ENCODE peak calls at places on chromosomes 13 and 19, in ten cellular contexts. X is SK-N-DZ; U is fibroblast of pulmonary artery; W is activated CD4-positive, alpha-beta T cell treated with anti-CD3 and anti-CD28 coated beads, Interleukin-2, amount 50 U/mL, for 24 hours; F is COR-L47; T is NCI-H748 treated with DMSO at 0.1 percent for 48 hours; G is colonic mucosa; N is stimulated activated CD4-positive, alpha-beta T cell treated with anti-CD3 and anti-CD28 coated beads, TNF-alpha, amount 100 ng/mL, for 24 hours; C is caudate nucleus; L is HCEC 1CT. B is an unnamed sample.

GRCh38 chr19:45476349-45476717 is 8.5 kb downstream of the FOSB start:
- DNase-seq in W (no peak), F (no peak), X (no peak), T (no peak), N (no peak), U (peak), C (no peak), G (no peak), L (no peak), B (no peak)

GRCh38 chr13:23858586-23858985 is 30.6 kb downstream of the MIPEP start:
- DNase-seq in F (no peak), L (peak), X (no peak), N (no peak), U (no peak), T (no peak), W (no peak), C (no peak), G (no peak), B (no peak)

GRCh38 chr13:67554746-67555452 is 324.8 kb upstream of the PCDH9 start:
- DNase-seq in X (no peak), T (no peak), G (no peak), L (peak), N (no peak), U (no peak), C (no peak), F (no peak), W (no peak), B (no peak)

GRCh38 chr13:40064154-40064713 is 408.8 kb downstream of the COG6 start:
- DNase-seq in N (no peak), W (no peak), L (no peak), C (no peak), U (no peak), F (no peak), T (no peak), G (no peak), X (no peak), B (peak)

GRCh38 chr19:46524272-46524671 is 28.6 kb upstream of the PNMA8B start:
- DNase-seq in W (no peak), T (no peak), F (no peak), L (no peak), G (no peak), N (no peak), C (no peak), X (no peak), U (no peak), B (no peak)

GRCh38 chr13:37106642-37107041 is 1.2 kb upstream of the CSNK1A1L start:
- DNase-seq in X (no peak), W (no peak), G (no peak), C (no peak), N (no peak), U (no peak), F (no peak), T (no peak), L (no peak), B (no peak)

GRCh38 chr19:39684283-39684682 is 20.0 kb upstream of the LGALS14 start:
- DNase-seq in T (no peak), F (no peak), W (no peak), N (no peak), G (no peak), X (no peak), C (no peak), L (peak), U (no peak), B (no peak)

GRCh38 chr13:52599037-52599852 is 43.0 kb upstream of the HNRNPA1L2 start:
- DNase-seq in X (peak), N (no peak), L (peak), T (no peak), C (no peak), G (no peak), U (peak), W (no peak), F (peak), B (no peak)

GRCh38 chr13:110418944-110419343 is 111.9 kb downstream of the COL4A2 start:
- DNase-seq in F (no peak), U (no peak), W (no peak), L (no peak), N (no peak), C (no peak), X (no peak), G (no peak), T (no peak), B (no peak)

GRCh38 chr19:36266375-36266961 is 51.6 kb downstream of the ZNF146 start:
- DNase-seq in L (no peak), G (no peak), U (no peak), F (no peak), N (no peak), C (no peak), T (peak), X (no peak), W (no peak), B (no peak)

GRCh38 chr13:34207872-34208271 is 389.9 kb downstream of the RFC3 start:
- DNase-seq in C (no peak), G (no peak), T (no peak), X (no peak), U (peak), L (no peak), F (no peak), N (no peak), W (no peak), B (no peak)

GRCh38 chr13:30608364-30608763 is 9.4 kb upstream of the USPL1 start:
- DNase-seq in F (no peak), G (no peak), N (no peak), U (peak), L (no peak), X (no peak), T (no peak), W (no peak), C (no peak), B (no peak)

GRCh38 chr19:29277107-29277506 is 64.2 kb upstream of the UQCRFS1 start:
- DNase-seq in U (no peak), W (peak), G (no peak), C (no peak), L (no peak), F (peak), X (no peak), N (peak), T (no peak), B (no peak)

GRCh38 chr19:45125975-45126493 is 33.1 kb downstream of the PPP1R37 start:
- DNase-seq in F (peak), T (no peak), G (peak), C (no peak), W (peak), L (peak), X (peak), N (peak), U (peak), B (peak)

GRCh38 chr19:5356428-5356827 is 15.8 kb upstream of the PTPRS start:
- DNase-seq in X (no peak), L (no peak), U (peak), C (no peak), W (no peak), F (no peak), T (no peak), N (no peak), G (no peak), B (no peak)

GRCh38 chr19:2511991-2512390 is 36.1 kb downstream of the GADD45B start:
- DNase-seq in N (no peak), L (no peak), F (no peak), C (no peak), X (no peak), U (no peak), T (no peak), G (no peak), W (no peak), B (no peak)

B was measured in Caki2.